ENCODE peak calls at places on chromosomes 7 and 10, in nine cellular contexts. U is CD4-positive, alpha-beta T cell; I is fibroblast of pulmonary artery; P is ecto neural progenitor cell; C is coronary artery; X is NCI-H1105; V is T-helper 9 cell; S is GM13977; Y is NAMALWA. G is an unnamed sample.

GRCh38 chr7:41918597-41918996 is 215.7 kb upstream of the INHBA start:
- DNase-seq in U (no peak), I (peak; percentile 70), P (no peak), C (no peak), X (no peak), V (no peak), S (no peak), Y (no peak), G (no peak)

GRCh38 chr7:21365866-21366624 is 61.8 kb upstream of the SP4 start:
- DNase-seq in U (no peak), I (peak; percentile 41), P (no peak), C (no peak), X (peak; percentile 62), V (no peak), S (no peak), Y (no peak), G (no peak)

GRCh38 chr10:123135415-123136141 is at the start of gene HMX3:
- DNase-seq in U (peak; percentile 50), I (peak; percentile 55), P (peak; percentile 82), C (no peak), X (peak; percentile 37), V (no peak), S (peak; percentile 86), Y (no peak), G (no peak)

GRCh38 chr10:77204171-77204570 is 433.4 kb downstream of the KCNMA1 start:
- DNase-seq in U (no peak), I (no peak), P (no peak), C (no peak), X (no peak), V (no peak), S (no peak), Y (no peak), G (no peak)

GRCh38 chr7:43569424-43569823 is 13.5 kb upstream of the STK17A start:
- DNase-seq in U (no peak), I (peak; percentile 40), P (no peak), C (no peak), X (no peak), V (no peak), S (peak; percentile 46), Y (no peak), G (no peak)

GRCh38 chr10:71383972-71384687 is 12.6 kb upstream of the CDH23 start:
- DNase-seq in U (peak; percentile 52), I (peak; percentile 48), P (peak; percentile 90), C (no peak), X (peak; percentile 16), V (peak; percentile 69), S (peak; percentile 77), Y (peak; percentile 47), G (peak; percentile 75)

GRCh38 chr7:123798527-123799188 is 46.3 kb upstream of the HYAL4 start:
- DNase-seq in U (no peak), I (no peak), P (no peak), C (no peak), X (no peak), V (no peak), S (no peak), Y (no peak), G (no peak)

GRCh38 chr7:140165422-140165821 is 11.4 kb downstream of the KDM7A start:
- DNase-seq in U (no peak), I (peak; percentile 70), P (no peak), C (no peak), X (no peak), V (no peak), S (no peak), Y (no peak), G (no peak)

GRCh38 chr10:31700222-31700621 is 228.4 kb downstream of the ARHGAP12 start:
- DNase-seq in U (no peak), I (peak; percentile 36), P (no peak), C (no peak), X (no peak), V (no peak), S (no peak), Y (no peak), G (no peak)

GRCh38 chr10:93554760-93555432 is 11.6 kb upstream of the FFAR4 start:
- DNase-seq in U (no peak), I (peak; percentile 79), P (peak; percentile 87), C (no peak), X (peak; percentile 26), V (peak; percentile 16), S (peak; percentile 72), Y (peak; percentile 72), G (peak; percentile 53)

GRCh38 chr7:33764752-33765451 is 140.4 kb upstream of the BMPER start:
- DNase-seq in U (no peak), I (peak; percentile 97), P (no peak), C (no peak), X (no peak), V (no peak), S (no peak), Y (no peak), G (no peak)

GRCh38 chr7:149790146-149790548 is 16.8 kb upstream of the ZNF467 start:
- DNase-seq in U (no peak), I (peak; percentile 35), P (peak; percentile 85), C (no peak), X (no peak), V (peak; percentile 28), S (no peak), Y (no peak), G (peak; percentile 27)

GRCh38 chr7:5382281-5383041 is 41.2 kb downstream of the TNRC18 start:
- DNase-seq in U (no peak), I (peak; percentile 30), P (peak; percentile 79), C (no peak), X (no peak), V (no peak), S (no peak), Y (no peak), G (no peak)

GRCh38 chr10:98745645-98746044 is 298.9 kb upstream of the HPS1 start:
- DNase-seq in U (no peak), I (no peak), P (no peak), C (no peak), X (no peak), V (no peak), S (no peak), Y (peak; percentile 19), G (no peak)

GRCh38 chr10:78749898-78750297 is 318.9 kb upstream of the ZMIZ1 start:
- DNase-seq in U (no peak), I (no peak), P (no peak), C (no peak), X (no peak), V (no peak), S (no peak), Y (no peak), G (no peak)

GRCh38 chr10:97914837-97915211 is 65.2 kb downstream of the GOLGA7B start:
- DNase-seq in U (peak; percentile 57), I (peak; percentile 58), P (peak; percentile 89), C (no peak), X (peak; percentile 62), V (peak; percentile 59), S (peak; percentile 82), Y (peak; percentile 78), G (peak; percentile 70)

GRCh38 chr7:82393821-82394220 is 49.8 kb downstream of the CACNA2D1 start:
- DNase-seq in U (no peak), I (no peak), P (no peak), C (no peak), X (no peak), V (no peak), S (no peak), Y (no peak), G (no peak)

GRCh38 chr10:24908793-24909423 is 43.5 kb downstream of the PRTFDC1 start:
- DNase-seq in U (no peak), I (peak; percentile 84), P (no peak), C (no peak), X (no peak), V (no peak), S (no peak), Y (no peak), G (no peak)

GRCh38 chr7:2814682-2815522 is 29.2 kb downstream of the GNA12 start:
- DNase-seq in U (no peak), I (no peak), P (no peak), C (peak; percentile 64), X (no peak), V (no peak), S (no peak), Y (no peak), G (no peak)

GRCh38 chr7:3636131-3636860 is 335.2 kb downstream of the SDK1 start:
- DNase-seq in U (no peak), I (peak; percentile 4), P (no peak), C (no peak), X (no peak), V (no peak), S (no peak), Y (no peak), G (no peak)

GRCh38 chr7:150944066-150945042 is 33.8 kb downstream of the KCNH2 start:
- DNase-seq in U (no peak), I (no peak), P (no peak), C (no peak), X (no peak), V (no peak), S (no peak), Y (no peak), G (no peak)

GRCh38 chr7:149229526-149229925 is 9.9 kb upstream of the ZNF212 start:
- DNase-seq in U (no peak), I (no peak), P (no peak), C (no peak), X (no peak), V (no peak), S (no peak), Y (no peak), G (no peak)

GRCh38 chr7:54992876-54993490 is 25.8 kb upstream of the EGFR start:
- DNase-seq in U (no peak), I (peak; percentile 31), P (no peak), C (no peak), X (no peak), V (no peak), S (no peak), Y (no peak), G (no peak)

GRCh38 chr7:111137296-111138195 is 46.6 kb downstream of the LRRN3 start:
- DNase-seq in U (no peak), I (peak; percentile 21), P (peak; percentile 45), C (no peak), X (no peak), V (peak; percentile 0), S (no peak), Y (no peak), G (no peak)

GRCh38 chr7:74993121-74993520 is 28.6 kb downstream of the CASTOR2 start:
- DNase-seq in U (no peak), I (no peak), P (no peak), C (no peak), X (no peak), V (no peak), S (no peak), Y (no peak), G (no peak)

GRCh38 chr10:131140606-131141005 is 170.9 kb downstream of the TCERG1L start:
- DNase-seq in U (no peak), I (no peak), P (no peak), C (no peak), X (no peak), V (no peak), S (no peak), Y (no peak), G (no peak)

GRCh38 chr7:2010101-2010500 is 222.6 kb downstream of the MAD1L1 start:
- DNase-seq in U (no peak), I (no peak), P (no peak), C (peak; percentile 43), X (no peak), V (no peak), S (no peak), Y (no peak), G (no peak)

GRCh38 chr10:55476129-55476528 is 675.1 kb upstream of the PCDH15 start:
- DNase-seq in U (no peak), I (peak; percentile 0), P (no peak), C (no peak), X (no peak), V (no peak), S (no peak), Y (no peak), G (no peak)

GRCh38 chr10:118870467-118871243 is 115.9 kb upstream of the CACUL1 start:
- DNase-seq in U (no peak), I (peak; percentile 97), P (no peak), C (no peak), X (no peak), V (no peak), S (no peak), Y (no peak), G (no peak)

GRCh38 chr10:77416327-77417135 is 221.1 kb downstream of the KCNMA1 start:
- DNase-seq in U (no peak), I (peak; percentile 74), P (no peak), C (no peak), X (no peak), V (no peak), S (no peak), Y (no peak), G (no peak)

GRCh38 chr7:6628045-6628444 is 9.1 kb upstream of the ZNF316 start:
- DNase-seq in U (no peak), I (no peak), P (peak; percentile 33), C (no peak), X (peak; percentile 91), V (no peak), S (no peak), Y (no peak), G (no peak)

G was measured in germinal center.